ENCODE peak calls at places on chromosome 12, in nine cellular contexts. I, X, L, O, H, R, T, C and U are unnamed samples.

GRCh38 chr12:108697905-108698304 is 33.4 kb downstream of the CORO1C start:
- DNase-seq in I (no peak), X (no peak), L (no peak), O (no peak), H (no peak), R (no peak), T (no peak), C (no peak), U (no peak)

GRCh38 chr12:3662516-3662915 is 90.4 kb downstream of the CRACR2A start:
- DNase-seq in I (no peak), X (no peak), L (no peak), O (no peak), H (no peak), R (no peak), T (no peak), C (no peak), U (no peak)

GRCh38 chr12:62210422-62210821 is 49.8 kb upstream of the USP15 start:
- DNase-seq in I (peak), X (peak), L (no peak), O (peak), H (no peak), R (peak), T (peak), C (no peak), U (peak)

GRCh38 chr12:16482726-16483125 is 123.2 kb downstream of the LMO3 start:
- DNase-seq in I (no peak), X (no peak), L (no peak), O (no peak), H (no peak), R (no peak), T (peak), C (no peak), U (no peak)

GRCh38 chr12:110079477-110080400 is 31.4 kb upstream of the C12orf76 start:
- DNase-seq in I (no peak), X (peak), L (peak), O (no peak), H (no peak), R (no peak), T (no peak), C (no peak), U (no peak)

GRCh38 chr12:52390739-52391617 is 5.5 kb upstream of the KRT84 start:
- DNase-seq in I (peak), X (peak), L (peak), O (peak), H (no peak), R (no peak), T (no peak), C (no peak), U (no peak)

GRCh38 chr12:2299207-2299606 is 246.4 kb downstream of the CACNA1C start:
- DNase-seq in I (no peak), X (no peak), L (peak), O (no peak), H (no peak), R (no peak), T (no peak), C (no peak), U (no peak)

GRCh38 chr12:106766393-106766826 is 8.1 kb upstream of the RIC8B start:
- DNase-seq in I (no peak), X (no peak), L (peak), O (no peak), H (no peak), R (no peak), T (no peak), C (peak), U (no peak)

GRCh38 chr12:47816646-47817271 is 2.9 kb downstream of the HDAC7 start:
- DNase-seq in I (no peak), X (no peak), L (peak), O (peak), H (no peak), R (peak), T (no peak), C (no peak), U (no peak)

GRCh38 chr12:22118206-22118605 is 72.2 kb downstream of the CMAS start:
- DNase-seq in I (no peak), X (no peak), L (no peak), O (no peak), H (no peak), R (no peak), T (no peak), C (no peak), U (no peak)

GRCh38 chr12:33322519-33322918 is 117.1 kb downstream of the SYT10 start:
- DNase-seq in I (no peak), X (no peak), L (no peak), O (no peak), H (no peak), R (peak), T (no peak), C (no peak), U (no peak)

GRCh38 chr12:22356231-22356630 is 21.7 kb upstream of the ST8SIA1 start:
- DNase-seq in I (no peak), X (no peak), L (no peak), O (no peak), H (no peak), R (no peak), T (no peak), C (no peak), U (no peak)

GRCh38 chr12:56221233-56221756 is 427 bp downstream of the RNF41 start:
- DNase-seq in I (peak), X (peak), L (peak), O (peak), H (no peak), R (peak), T (peak), C (peak), U (peak)

GRCh38 chr12:63420206-63420644 is 248.1 kb downstream of the DPY19L2 start:
- DNase-seq in I (peak), X (peak), L (no peak), O (peak), H (no peak), R (peak), T (peak), C (no peak), U (peak)

GRCh38 chr12:57726151-57726883 is 12.2 kb downstream of the AGAP2 start:
- DNase-seq in I (peak), X (peak), L (peak), O (peak), H (peak), R (peak), T (peak), C (peak), U (peak)

GRCh38 chr12:122909442-122910288 is 13.7 kb upstream of the VPS37B start:
- DNase-seq in I (no peak), X (no peak), L (no peak), O (no peak), H (no peak), R (no peak), T (no peak), C (no peak), U (no peak)

GRCh38 chr12:121996945-121997612 is 24.6 kb upstream of the BCL7A start:
- DNase-seq in I (no peak), X (no peak), L (no peak), O (no peak), H (no peak), R (no peak), T (no peak), C (no peak), U (no peak)

GRCh38 chr12:1932264-1932777 is 13.9 kb upstream of the CACNA2D4 start:
- DNase-seq in I (no peak), X (peak), L (no peak), O (no peak), H (no peak), R (peak), T (peak), C (peak), U (no peak)

GRCh38 chr12:66279127-66279712 is 23.1 kb upstream of the HELB start:
- DNase-seq in I (no peak), X (no peak), L (no peak), O (peak), H (no peak), R (peak), T (peak), C (no peak), U (no peak)

GRCh38 chr12:132426349-132427176 is 63.4 kb upstream of the FBRSL1 start:
- DNase-seq in I (no peak), X (no peak), L (no peak), O (no peak), H (no peak), R (no peak), T (no peak), C (no peak), U (no peak)

GRCh38 chr12:122437656-122438121 is 15.2 kb upstream of the CLIP1 start:
- DNase-seq in I (no peak), X (peak), L (no peak), O (no peak), H (no peak), R (no peak), T (peak), C (peak), U (no peak)

GRCh38 chr12:1777798-1778197 is 42.6 kb upstream of the LRTM2 start:
- DNase-seq in I (no peak), X (no peak), L (no peak), O (no peak), H (no peak), R (no peak), T (peak), C (no peak), U (no peak)

GRCh38 chr12:123122649-123123048 is 28.2 kb downstream of the PITPNM2 start:
- DNase-seq in I (no peak), X (no peak), L (no peak), O (no peak), H (no peak), R (no peak), T (no peak), C (no peak), U (no peak)

GRCh38 chr12:24728366-24728765 is 220.5 kb downstream of the BCAT1 start:
- DNase-seq in I (no peak), X (no peak), L (no peak), O (no peak), H (no peak), R (no peak), T (no peak), C (no peak), U (peak)

GRCh38 chr12:70535896-70536374 is 101.3 kb downstream of the PTPRB start:
- DNase-seq in I (no peak), X (no peak), L (no peak), O (no peak), H (no peak), R (no peak), T (no peak), C (no peak), U (no peak)

GRCh38 chr12:132125736-132126135 is 18.4 kb downstream of the DDX51 start:
- DNase-seq in I (no peak), X (no peak), L (no peak), O (no peak), H (no peak), R (no peak), T (no peak), C (no peak), U (no peak)

GRCh38 chr12:21773263-21773741 is 1.2 kb downstream of the KCNJ8 start:
- DNase-seq in I (peak), X (peak), L (peak), O (peak), H (no peak), R (peak), T (peak), C (peak), U (no peak)

GRCh38 chr12:54232790-54233189 is 44.0 kb upstream of the SMUG1 start:
- DNase-seq in I (no peak), X (no peak), L (no peak), O (no peak), H (no peak), R (no peak), T (peak), C (no peak), U (no peak)
- TF ChIP-seq CTCF in I (no peak), X (no peak), L (no peak), O (peak), H (peak), R (peak), T (peak), C (no peak), U (peak)

GRCh38 chr12:45572114-45572513 is 157.4 kb upstream of the ARID2 start:
- DNase-seq in I (no peak), X (peak), L (no peak), O (no peak), H (no peak), R (no peak), T (no peak), C (no peak), U (no peak)
- TF ChIP-seq CTCF in I (no peak), X (no peak), L (no peak), O (no peak), H (no peak), R (no peak), T (no peak), C (no peak), U (no peak)

GRCh38 chr12:6423267-6424007 is 21.3 kb upstream of the CD27 start:
- DNase-seq in I (peak), X (peak), L (peak), O (peak), H (no peak), R (peak), T (peak), C (peak), U (peak)
- TF ChIP-seq CTCF in I (peak), X (peak), L (peak), O (peak), H (peak), R (peak), T (peak), C (peak), U (peak)

DNA sequence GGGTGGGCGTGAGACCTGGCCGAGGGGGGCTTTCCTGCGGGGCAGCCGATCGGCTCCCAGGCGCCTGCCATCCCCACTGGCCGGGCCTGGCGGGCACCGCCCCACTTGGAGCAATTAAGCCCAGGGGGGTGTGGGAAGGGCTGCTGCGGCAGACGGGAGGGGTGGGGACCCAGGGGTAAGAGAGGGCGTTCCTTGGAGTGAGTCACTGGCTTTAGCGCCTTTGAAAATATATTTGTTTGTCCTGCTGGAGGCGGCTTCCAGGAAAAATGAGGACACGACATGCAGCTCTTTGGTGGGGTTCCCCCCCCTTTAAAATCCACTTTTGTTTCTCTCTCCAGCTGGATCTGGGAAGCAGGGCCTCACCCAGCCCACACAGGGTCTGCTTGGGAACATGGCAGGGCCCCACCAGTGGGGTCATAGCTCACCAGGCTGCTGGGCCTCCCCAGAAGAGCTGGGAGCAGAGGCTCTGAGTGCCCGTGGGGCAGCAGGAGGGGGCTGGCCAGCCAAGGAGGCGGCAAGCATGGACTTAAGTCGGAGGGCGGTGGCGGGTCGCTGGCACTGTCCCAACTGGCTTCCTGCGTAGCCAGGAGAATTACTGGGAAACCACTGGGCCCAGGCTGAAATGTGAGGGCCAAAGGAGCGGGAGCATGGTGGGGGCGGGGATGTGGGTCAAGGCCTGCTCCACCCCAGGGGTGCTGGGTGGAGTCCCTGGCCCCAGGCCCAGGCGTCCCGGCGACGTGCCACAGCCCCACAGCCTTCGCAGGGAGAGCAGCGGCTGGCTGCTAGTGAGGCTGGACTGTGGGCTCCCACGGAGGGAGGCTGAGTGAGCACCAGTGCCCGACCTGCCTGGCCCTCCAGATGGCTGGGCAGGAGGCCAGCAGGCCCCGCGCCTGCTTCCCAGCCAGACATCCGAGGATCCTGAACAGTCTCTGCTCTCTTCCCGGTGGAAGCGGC is 128.0 kb downstream of the RFLNA start:
- DNase-seq in I (no peak), X (peak), L (peak), O (no peak), H (no peak), R (peak), T (peak), C (peak), U (peak)
- TF ChIP-seq CTCF in I (no peak), X (no peak), L (no peak), O (no peak), H (no peak), R (no peak), T (no peak), C (no peak), U (no peak)

GRCh38 chr12:6925543-6926279 is 2.0 kb upstream of the ATN1 start:
- DNase-seq in I (peak), X (peak), L (peak), O (peak), H (no peak), R (peak), T (peak), C (peak), U (peak)
- TF ChIP-seq CTCF in I (no peak), X (no peak), L (peak), O (no peak), H (no peak), R (no peak), T (no peak), C (peak), U (no peak)

GRCh38 chr12:42744539-42745156 is 155.1 kb upstream of the PRICKLE1 start:
- DNase-seq in I (no peak), X (no peak), L (no peak), O (no peak), H (no peak), R (no peak), T (peak), C (no peak), U (peak)

GRCh38 chr12:42749239-42749638 is 159.7 kb upstream of the PRICKLE1 start:
- DNase-seq in I (no peak), X (no peak), L (no peak), O (no peak), H (no peak), R (no peak), T (no peak), C (no peak), U (no peak)

GRCh38 chr12:42750356-42750755 is 160.8 kb upstream of the PRICKLE1 start:
- DNase-seq in I (no peak), X (no peak), L (no peak), O (no peak), H (no peak), R (no peak), T (no peak), C (no peak), U (no peak)
- TF ChIP-seq CTCF in I (no peak), X (no peak), L (no peak), O (no peak), H (no peak), R (no peak), T (no peak), C (no peak), U (no peak)